ENCODE peak calls at places on chromosomes 16 and 17, in six cellular contexts. F is PC-3, N is AG04450, L is heart right ventricle, Q is fibroblast of lung, G is tibial artery. D is an unnamed sample.

GRCh38 chr17:62178579-62178978 is 113.5 kb upstream of the MED13 start:
- DNase-seq in N (no peak), Q (peak; percentile 25), F (peak; percentile 68), L (no peak), G (no peak), D (no peak)

GRCh38 chr17:30920282-30920681 is 1.5 kb upstream of the ADAP2 start:
- DNase-seq in L (peak; percentile 58), N (peak; percentile 3), F (no peak), Q (peak; percentile 10), G (no peak), D (no peak)

GRCh38 chr16:84952335-84953050 is 58.8 kb downstream of the ZDHHC7 start:
- DNase-seq in Q (peak; percentile 74), G (peak; percentile 85), N (peak; percentile 66), L (peak; percentile 81), F (peak; percentile 85), D (peak; percentile 93)

GRCh38 chr16:29897333-29897732 is 2.0 kb downstream of the SEZ6L2 start:
- DNase-seq in G (no peak), N (no peak), F (no peak), L (no peak), Q (no peak), D (no peak)

GRCh38 chr17:38914741-38915638 is 10.4 kb upstream of the LASP1NB start:
- DNase-seq in Q (no peak), G (no peak), N (no peak), L (no peak), F (no peak), D (peak; percentile 58)

GRCh38 chr16:2474877-2475412 is at the start of gene TBC1D24:
- DNase-seq in N (no peak), Q (peak; percentile 62), G (peak; percentile 82), F (peak; percentile 83), L (peak; percentile 84), D (peak; percentile 92)

GRCh38 chr16:69311115-69311532 is at the start of gene VPS4A:
- DNase-seq in L (peak; percentile 96), F (peak; percentile 92), N (peak; percentile 92), G (peak; percentile 96), Q (peak; percentile 91), D (peak; percentile 98)

GRCh38 chr17:4074831-4075495 is 67.9 kb downstream of the ZZEF1 start:
- DNase-seq in G (no peak), Q (peak; percentile 35), L (no peak), N (peak; percentile 7), F (peak; percentile 51), D (no peak)

GRCh38 chr16:85400305-85401205 is 212.6 kb upstream of the GSE1 start:
- DNase-seq in Q (no peak), N (no peak), F (no peak), G (peak; percentile 14), L (no peak), D (peak; percentile 40)

GRCh38 chr17:6676802-6677157 is 25.2 kb downstream of the C17orf100 start:
- DNase-seq in N (no peak), Q (no peak), F (no peak), G (no peak), L (no peak), D (no peak)

GRCh38 chr17:6677158-6677831 is 25.7 kb downstream of the C17orf100 start:
- DNase-seq in L (no peak), Q (peak; percentile 68), F (no peak), G (no peak), N (no peak), D (no peak)

GRCh38 chr17:6679241-6679640 is 27.7 kb downstream of the C17orf100 start:
- DNase-seq in L (no peak), G (no peak), Q (no peak), F (peak; percentile 68), N (no peak), D (no peak)

GRCh38 chr17:6675426-6675825 is 23.9 kb downstream of the C17orf100 start:
- DNase-seq in N (no peak), Q (no peak), L (no peak), F (no peak), G (no peak), D (no peak)

DNA sequence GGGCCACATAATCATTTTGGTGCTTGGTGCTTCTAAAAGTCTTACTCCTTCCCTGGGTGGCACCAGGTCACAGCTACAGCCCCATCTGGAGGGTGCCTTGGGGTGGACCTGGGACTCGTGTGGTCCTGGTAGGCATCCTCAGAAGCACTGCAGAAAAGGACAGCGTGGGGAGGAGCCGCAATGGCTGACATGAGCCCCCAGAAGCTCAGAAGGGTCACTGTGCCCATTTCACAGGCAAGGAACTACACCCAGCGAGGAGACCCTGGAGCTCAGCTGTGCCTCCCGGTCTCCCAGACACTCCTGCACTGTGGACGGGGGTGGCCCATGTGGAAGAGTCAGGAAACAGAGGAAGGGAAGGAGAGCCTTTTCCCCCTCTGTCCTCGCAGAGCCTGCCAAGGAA is 26.4 kb downstream of the C17orf100 start:
- DNase-seq in F (no peak), Q (no peak), N (no peak), G (no peak), L (no peak), D (no peak)
- H3K27me3 ChIP-seq in F (no peaks in the 10 kb centered on the region), Q (no peaks in the 10 kb centered on the region), N (peaks cover 12% of the 10 kb centered on the region), G (no peaks in the 10 kb centered on the region), L (peaks cover 48% of the 10 kb centered on the region), D (no peaks in the 10 kb centered on the region)

DNA sequence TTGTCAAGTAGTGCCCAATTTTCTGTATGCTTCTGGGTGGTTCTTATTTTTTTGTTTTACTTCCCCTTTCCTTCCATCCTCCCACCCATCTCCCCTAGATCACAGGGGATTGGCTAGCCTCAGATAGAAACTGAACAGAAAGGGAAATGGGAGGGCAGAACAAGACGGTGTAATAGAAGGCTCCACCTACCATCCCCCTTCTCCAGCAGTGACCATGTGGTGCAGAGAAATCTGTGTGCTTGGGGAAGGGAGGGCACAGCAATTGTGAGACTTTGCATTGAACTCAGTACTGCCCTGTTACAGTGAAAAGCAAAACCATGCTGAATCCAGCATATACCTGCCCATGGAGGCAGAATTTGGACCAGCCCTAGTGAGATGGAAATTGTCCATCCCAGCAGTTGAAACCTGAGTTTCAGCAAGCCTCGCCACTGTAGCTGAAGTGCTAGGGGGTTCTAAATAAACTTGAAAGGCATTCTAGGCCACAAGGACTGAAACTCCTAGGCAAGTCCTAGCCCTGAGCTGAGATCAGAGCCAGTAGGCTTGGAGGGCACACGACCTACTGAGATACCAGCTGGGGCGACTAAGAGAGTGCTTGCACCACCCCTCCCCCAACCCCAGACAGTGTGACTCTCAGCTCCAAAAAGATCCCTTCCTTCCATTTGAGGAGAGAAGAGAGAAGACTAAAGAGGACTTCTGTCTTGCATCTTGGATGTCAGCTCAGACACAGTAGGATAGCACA is 5.2 kb downstream of the SLFN11 start:
- DNase-seq in G (peak; percentile 43), Q (no peak), L (peak; percentile 26), N (no peak), F (no peak), D (no peak)
- H3K27me3 ChIP-seq in G (no peaks in the 10 kb centered on the region), Q (no peaks in the 10 kb centered on the region), L (no peaks in the 10 kb centered on the region), N (no peaks in the 10 kb centered on the region), F (no peaks in the 10 kb centered on the region), D (no peaks in the 10 kb centered on the region)

GRCh38 chr17:82375359-82376041 is 3.9 kb downstream of the UTS2R start:
- DNase-seq in L (no peak), Q (no peak), N (no peak), F (no peak), G (no peak), D (no peak)

GRCh38 chr17:82376042-82376730 is 4.6 kb downstream of the UTS2R start:
- DNase-seq in Q (no peak), L (no peak), G (no peak), N (no peak), F (no peak), D (no peak)

GRCh38 chr17:82380860-82381702 is 9.5 kb downstream of the UTS2R start:
- DNase-seq in N (no peak), G (no peak), F (peak; percentile 27), Q (no peak), L (no peak), D (no peak)

GRCh38 chr17:82377924-82378740 is 6.6 kb downstream of the UTS2R start:
- DNase-seq in Q (no peak), L (no peak), N (no peak), F (no peak), G (no peak), D (no peak)

DNA sequence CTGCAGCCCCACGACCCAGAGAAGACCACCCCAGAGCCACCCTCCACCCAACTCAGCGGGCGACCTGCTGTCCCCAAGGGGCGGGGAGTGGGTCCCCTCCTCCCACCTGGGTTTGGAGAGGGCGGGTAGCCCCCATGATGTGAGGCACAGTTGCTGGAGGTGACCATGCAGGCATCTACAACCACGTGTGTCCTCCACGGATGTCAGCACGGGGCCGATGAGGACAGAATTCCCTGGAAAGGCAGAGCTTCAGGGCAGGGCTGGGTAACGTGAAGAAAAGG is 7.1 kb downstream of the UTS2R start:
- DNase-seq in N (no peak), F (no peak), L (no peak), Q (no peak), G (no peak), D (no peak)
- H3K27me3 ChIP-seq in N (peaks cover 40% of the 10 kb centered on the region), F (no peaks in the 10 kb centered on the region), L (peaks cover 63% of the 10 kb centered on the region), Q (peaks cover 21% of the 10 kb centered on the region), G (no peaks in the 10 kb centered on the region), D (peaks cover 81% of the 10 kb centered on the region)

DNA sequence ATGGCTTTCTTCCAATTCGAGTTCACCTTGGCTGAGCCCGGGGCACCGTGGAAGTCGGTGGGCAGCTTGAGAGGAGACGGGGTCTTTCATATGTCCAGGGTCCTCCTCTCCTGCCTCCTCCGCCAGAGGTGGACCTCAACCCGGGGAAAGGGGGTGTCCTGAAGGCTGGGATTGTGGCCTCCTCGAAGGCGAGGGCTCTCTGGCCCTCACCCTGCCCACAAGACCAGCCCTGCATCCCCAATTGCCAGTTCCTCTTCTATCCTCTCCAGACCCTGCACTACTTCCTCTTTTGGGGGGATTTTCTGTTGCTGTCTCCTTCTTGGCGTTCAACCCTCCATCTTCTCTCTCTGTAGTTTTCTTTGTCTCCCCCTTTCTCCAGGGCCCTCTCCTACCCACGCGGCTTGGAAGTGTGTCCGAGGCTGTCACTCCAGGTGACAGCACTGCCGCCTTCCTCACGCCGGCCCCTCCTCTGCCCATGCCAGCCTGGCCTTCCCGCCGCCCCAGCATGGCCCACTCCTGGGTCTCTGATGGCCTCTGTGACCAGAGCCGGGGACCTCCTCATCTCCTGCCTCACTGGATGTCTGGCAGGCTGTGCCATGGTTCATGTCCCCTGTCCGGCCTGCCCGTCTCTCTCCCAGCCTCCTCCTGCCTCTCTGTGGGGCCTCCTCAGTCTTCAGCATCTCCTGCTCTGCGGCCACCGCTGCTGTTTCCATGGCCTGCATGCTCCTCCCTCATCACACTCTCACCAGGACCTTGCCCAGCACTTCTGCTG is 2.4 kb upstream of the ITGAX start:
- DNase-seq in F (no peak), Q (no peak), L (no peak), G (no peak), N (no peak), D (peak; percentile 59)
- H3K27me3 ChIP-seq in F (no peaks in the 10 kb centered on the region), Q (no peaks in the 10 kb centered on the region), L (no peaks in the 10 kb centered on the region), G (no peaks in the 10 kb centered on the region), N (no peaks in the 10 kb centered on the region), D (peaks cover 11% of the 10 kb centered on the region)

DNA sequence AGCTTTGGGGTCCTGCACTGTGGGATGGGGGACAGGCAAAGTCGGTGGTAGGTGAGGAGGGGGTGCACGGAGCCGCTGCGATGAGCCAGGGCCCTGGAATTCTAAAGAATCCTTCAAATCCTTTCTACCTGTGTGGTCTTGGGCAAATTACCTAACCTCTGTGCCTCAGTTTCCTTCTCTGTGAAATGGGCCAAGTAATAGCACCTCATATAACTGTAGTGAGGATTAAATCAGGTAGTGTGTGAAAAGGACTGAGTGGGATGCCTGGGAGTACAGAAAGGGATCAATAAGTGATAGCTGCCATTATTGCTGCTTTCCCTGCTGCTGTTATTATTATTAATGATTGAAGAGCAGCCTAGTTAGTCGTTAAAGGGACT is 929 bp downstream of the SCNN1G start:
- DNase-seq in Q (no peak), L (no peak), F (no peak), G (no peak), N (no peak), D (no peak)
- H3K27me3 ChIP-seq in Q (peaks cover 29% of the 10 kb centered on the region), L (peaks cover 64% of the 10 kb centered on the region), F (no peaks in the 10 kb centered on the region), G (no peaks in the 10 kb centered on the region), N (peaks cover 43% of the 10 kb centered on the region), D (peaks cover 19% of the 10 kb centered on the region)

D was measured in sigmoid colon.